ENCODE peak calls at places on chromosomes 2 and 18, in ten cellular contexts. One of them, this sample, is unnamed.

GRCh38 chr2:185507703-185508102 is 230.9 kb upstream of the FSIP2 start:
- DNase-seq in EL: no peak
- DNase-seq in neural progenitor cell: no peak
- DNase-seq in NCI-H2081: peak; percentile 77
- DNase-seq in NCI-H774: no peak
- DNase-seq in psoas muscle: no peak
- DNase-seq in M059J: peak; percentile 26
- DNase-seq in activated T-cell treated with anti-CD3 and anti-CD28 coated beads for 48 hours: no peak
- DNase-seq in testis: no peak
- DNase-seq in T-cell: no peak
- DNase-seq in this sample: no peak

GRCh38 chr2:174051741-174052638 is 86.8 kb upstream of the SP3 start:
- DNase-seq in EL: peak; percentile 81
- DNase-seq in neural progenitor cell: peak; percentile 46
- DNase-seq in NCI-H2081: no peak
- DNase-seq in NCI-H774: no peak
- DNase-seq in psoas muscle: no peak
- DNase-seq in M059J: peak; percentile 53
- DNase-seq in activated T-cell treated with anti-CD3 and anti-CD28 coated beads for 48 hours: no peak
- DNase-seq in testis: no peak
- DNase-seq in T-cell: no peak
- DNase-seq in this sample: peak; percentile 33

GRCh38 chr2:43838560-43839267 is at the start of the genes ABCG5 and ABCG8:
- DNase-seq in EL: no peak
- DNase-seq in neural progenitor cell: no peak
- DNase-seq in NCI-H2081: no peak
- DNase-seq in NCI-H774: no peak
- DNase-seq in psoas muscle: no peak
- DNase-seq in M059J: no peak
- DNase-seq in activated T-cell treated with anti-CD3 and anti-CD28 coated beads for 48 hours: no peak
- DNase-seq in testis: no peak
- DNase-seq in T-cell: no peak
- DNase-seq in this sample: peak; percentile 4

GRCh38 chr2:143452817-143453462 is 323.7 kb downstream of the ARHGAP15 start:
- DNase-seq in EL: no peak
- DNase-seq in neural progenitor cell: no peak
- DNase-seq in NCI-H2081: no peak
- DNase-seq in NCI-H774: no peak
- DNase-seq in psoas muscle: no peak
- DNase-seq in M059J: no peak
- DNase-seq in activated T-cell treated with anti-CD3 and anti-CD28 coated beads for 48 hours: no peak
- DNase-seq in testis: no peak
- DNase-seq in T-cell: peak; percentile 31
- DNase-seq in this sample: no peak

GRCh38 chr2:162029287-162029901 is 44.6 kb downstream of the DPP4 start:
- DNase-seq in EL: peak; percentile 80
- DNase-seq in neural progenitor cell: no peak
- DNase-seq in NCI-H2081: no peak
- DNase-seq in NCI-H774: no peak
- DNase-seq in psoas muscle: peak; percentile 42
- DNase-seq in M059J: peak; percentile 88
- DNase-seq in activated T-cell treated with anti-CD3 and anti-CD28 coated beads for 48 hours: no peak
- DNase-seq in testis: no peak
- DNase-seq in T-cell: no peak
- DNase-seq in this sample: no peak

GRCh38 chr2:100136310-100136709 is 6.1 kb downstream of the AFF3 start:
- DNase-seq in EL: no peak
- DNase-seq in neural progenitor cell: no peak
- DNase-seq in NCI-H2081: no peak
- DNase-seq in NCI-H774: no peak
- DNase-seq in psoas muscle: no peak
- DNase-seq in M059J: no peak
- DNase-seq in activated T-cell treated with anti-CD3 and anti-CD28 coated beads for 48 hours: no peak
- DNase-seq in testis: no peak
- DNase-seq in T-cell: no peak
- DNase-seq in this sample: no peak

GRCh38 chr2:178891265-178891958 is 84.2 kb upstream of the TTN start:
- DNase-seq in EL: peak; percentile 63
- DNase-seq in neural progenitor cell: peak; percentile 86
- DNase-seq in NCI-H2081: peak; percentile 69
- DNase-seq in NCI-H774: peak; percentile 30
- DNase-seq in psoas muscle: no peak
- DNase-seq in M059J: peak; percentile 72
- DNase-seq in activated T-cell treated with anti-CD3 and anti-CD28 coated beads for 48 hours: peak; percentile 27
- DNase-seq in testis: peak; percentile 88
- DNase-seq in T-cell: peak; percentile 23
- DNase-seq in this sample: peak; percentile 63

GRCh38 chr2:24489465-24489864 is 1.6 kb upstream of the NCOA1 start:
- DNase-seq in EL: no peak
- DNase-seq in neural progenitor cell: no peak
- DNase-seq in NCI-H2081: no peak
- DNase-seq in NCI-H774: no peak
- DNase-seq in psoas muscle: no peak
- DNase-seq in M059J: no peak
- DNase-seq in activated T-cell treated with anti-CD3 and anti-CD28 coated beads for 48 hours: no peak
- DNase-seq in testis: no peak
- DNase-seq in T-cell: no peak
- DNase-seq in this sample: no peak

GRCh38 chr2:219249203-219249980 is 3.7 kb upstream of the TUBA4B start:
- DNase-seq in EL: peak; percentile 72
- DNase-seq in neural progenitor cell: no peak
- DNase-seq in NCI-H2081: peak; percentile 85
- DNase-seq in NCI-H774: peak; percentile 7
- DNase-seq in psoas muscle: peak; percentile 53
- DNase-seq in M059J: peak; percentile 92
- DNase-seq in activated T-cell treated with anti-CD3 and anti-CD28 coated beads for 48 hours: no peak
- DNase-seq in testis: peak; percentile 60
- DNase-seq in T-cell: peak; percentile 50
- DNase-seq in this sample: no peak

GRCh38 chr18:79927597-79928562 is 23.6 kb downstream of the SLC66A2 start:
- DNase-seq in EL: no peak
- DNase-seq in neural progenitor cell: peak; percentile 59
- DNase-seq in NCI-H2081: no peak
- DNase-seq in NCI-H774: no peak
- DNase-seq in psoas muscle: no peak
- DNase-seq in M059J: no peak
- DNase-seq in activated T-cell treated with anti-CD3 and anti-CD28 coated beads for 48 hours: no peak
- DNase-seq in testis: peak; percentile 13
- DNase-seq in T-cell: no peak
- DNase-seq in this sample: no peak

GRCh38 chr2:47521666-47522285 is 118.8 kb downstream of the MSH2 start:
- DNase-seq in EL: no peak
- DNase-seq in neural progenitor cell: no peak
- DNase-seq in NCI-H2081: no peak
- DNase-seq in NCI-H774: no peak
- DNase-seq in psoas muscle: no peak
- DNase-seq in M059J: no peak
- DNase-seq in activated T-cell treated with anti-CD3 and anti-CD28 coated beads for 48 hours: no peak
- DNase-seq in testis: no peak
- DNase-seq in T-cell: no peak
- DNase-seq in this sample: no peak

GRCh38 chr2:6754412-6754811 is 111.3 kb downstream of the CMPK2 start:
- DNase-seq in EL: no peak
- DNase-seq in neural progenitor cell: no peak
- DNase-seq in NCI-H2081: no peak
- DNase-seq in NCI-H774: no peak
- DNase-seq in psoas muscle: no peak
- DNase-seq in M059J: no peak
- DNase-seq in activated T-cell treated with anti-CD3 and anti-CD28 coated beads for 48 hours: no peak
- DNase-seq in testis: no peak
- DNase-seq in T-cell: no peak
- DNase-seq in this sample: no peak

GRCh38 chr2:174925046-174925784 is 80.0 kb downstream of the CHN1 start:
- DNase-seq in EL: no peak
- DNase-seq in neural progenitor cell: no peak
- DNase-seq in NCI-H2081: no peak
- DNase-seq in NCI-H774: no peak
- DNase-seq in psoas muscle: no peak
- DNase-seq in M059J: no peak
- DNase-seq in activated T-cell treated with anti-CD3 and anti-CD28 coated beads for 48 hours: no peak
- DNase-seq in testis: no peak
- DNase-seq in T-cell: no peak
- DNase-seq in this sample: peak; percentile 32

GRCh38 chr2:17362956-17363355 is 155.3 kb downstream of the RAD51AP2 start:
- DNase-seq in EL: no peak
- DNase-seq in neural progenitor cell: no peak
- DNase-seq in NCI-H2081: no peak
- DNase-seq in NCI-H774: no peak
- DNase-seq in psoas muscle: no peak
- DNase-seq in M059J: no peak
- DNase-seq in activated T-cell treated with anti-CD3 and anti-CD28 coated beads for 48 hours: no peak
- DNase-seq in testis: no peak
- DNase-seq in T-cell: no peak
- DNase-seq in this sample: no peak

GRCh38 chr18:24837065-24837464 is 376.6 kb downstream of the HRH4 start:
- DNase-seq in EL: peak; percentile 63
- DNase-seq in neural progenitor cell: no peak
- DNase-seq in NCI-H2081: no peak
- DNase-seq in NCI-H774: no peak
- DNase-seq in psoas muscle: no peak
- DNase-seq in M059J: peak; percentile 95
- DNase-seq in activated T-cell treated with anti-CD3 and anti-CD28 coated beads for 48 hours: no peak
- DNase-seq in testis: no peak
- DNase-seq in T-cell: no peak
- DNase-seq in this sample: no peak

GRCh38 chr18:57146956-57147636 is at the start of gene BOD1L2:
- DNase-seq in EL: no peak
- DNase-seq in neural progenitor cell: no peak
- DNase-seq in NCI-H2081: no peak
- DNase-seq in NCI-H774: no peak
- DNase-seq in psoas muscle: no peak
- DNase-seq in M059J: no peak
- DNase-seq in activated T-cell treated with anti-CD3 and anti-CD28 coated beads for 48 hours: no peak
- DNase-seq in testis: peak; percentile 21
- DNase-seq in T-cell: no peak
- DNase-seq in this sample: peak; percentile 21

GRCh38 chr2:27627963-27628766 is 647 bp downstream of the CCDC121 start:
- DNase-seq in EL: peak; percentile 90
- DNase-seq in neural progenitor cell: peak; percentile 45
- DNase-seq in NCI-H2081: no peak
- DNase-seq in NCI-H774: no peak
- DNase-seq in psoas muscle: no peak
- DNase-seq in M059J: peak; percentile 95
- DNase-seq in activated T-cell treated with anti-CD3 and anti-CD28 coated beads for 48 hours: no peak
- DNase-seq in testis: no peak
- DNase-seq in T-cell: no peak
- DNase-seq in this sample: peak; percentile 11

GRCh38 chr2:217816396-217816869 is 186.4 kb downstream of the TNS1 start:
- DNase-seq in EL: no peak
- DNase-seq in neural progenitor cell: no peak
- DNase-seq in NCI-H2081: no peak
- DNase-seq in NCI-H774: no peak
- DNase-seq in psoas muscle: no peak
- DNase-seq in M059J: no peak
- DNase-seq in activated T-cell treated with anti-CD3 and anti-CD28 coated beads for 48 hours: no peak
- DNase-seq in testis: no peak
- DNase-seq in T-cell: no peak
- DNase-seq in this sample: no peak

GRCh38 chr2:233267516-233268245 is 16.2 kb downstream of the ATG16L1 start:
- DNase-seq in EL: no peak
- DNase-seq in neural progenitor cell: no peak
- DNase-seq in NCI-H2081: no peak
- DNase-seq in NCI-H774: no peak
- DNase-seq in psoas muscle: peak; percentile 17
- DNase-seq in M059J: no peak
- DNase-seq in activated T-cell treated with anti-CD3 and anti-CD28 coated beads for 48 hours: peak; percentile 52
- DNase-seq in testis: no peak
- DNase-seq in T-cell: peak; percentile 81
- DNase-seq in this sample: no peak

GRCh38 chr2:10900216-10901109 is 11.3 kb upstream of the KCNF1 start:
- DNase-seq in EL: peak; percentile 26
- DNase-seq in neural progenitor cell: no peak
- DNase-seq in NCI-H2081: no peak
- DNase-seq in NCI-H774: no peak
- DNase-seq in psoas muscle: no peak
- DNase-seq in M059J: peak; percentile 36
- DNase-seq in activated T-cell treated with anti-CD3 and anti-CD28 coated beads for 48 hours: no peak
- DNase-seq in testis: no peak
- DNase-seq in T-cell: no peak
- DNase-seq in this sample: no peak

GRCh38 chr2:224612581-224612980 is 27.4 kb upstream of the CUL3 start:
- DNase-seq in EL: no peak
- DNase-seq in neural progenitor cell: no peak
- DNase-seq in NCI-H2081: no peak
- DNase-seq in NCI-H774: no peak
- DNase-seq in psoas muscle: no peak
- DNase-seq in M059J: no peak
- DNase-seq in activated T-cell treated with anti-CD3 and anti-CD28 coated beads for 48 hours: no peak
- DNase-seq in testis: no peak
- DNase-seq in T-cell: no peak
- DNase-seq in this sample: no peak

GRCh38 chr2:207223051-207223450 is 57.3 kb upstream of the KLF7 start:
- DNase-seq in EL: peak; percentile 81
- DNase-seq in neural progenitor cell: no peak
- DNase-seq in NCI-H2081: no peak
- DNase-seq in NCI-H774: no peak
- DNase-seq in psoas muscle: no peak
- DNase-seq in M059J: peak; percentile 85
- DNase-seq in activated T-cell treated with anti-CD3 and anti-CD28 coated beads for 48 hours: peak; percentile 34
- DNase-seq in testis: no peak
- DNase-seq in T-cell: no peak
- DNase-seq in this sample: no peak

GRCh38 chr2:147031897-147032296 is 812.9 kb upstream of the ACVR2A start:
- DNase-seq in EL: no peak
- DNase-seq in neural progenitor cell: no peak
- DNase-seq in NCI-H2081: no peak
- DNase-seq in NCI-H774: no peak
- DNase-seq in psoas muscle: no peak
- DNase-seq in M059J: no peak
- DNase-seq in activated T-cell treated with anti-CD3 and anti-CD28 coated beads for 48 hours: no peak
- DNase-seq in testis: no peak
- DNase-seq in T-cell: no peak
- DNase-seq in this sample: no peak

GRCh38 chr2:224101820-224102630 is 62.9 kb upstream of the SERPINE2 start:
- DNase-seq in EL: peak; percentile 96
- DNase-seq in neural progenitor cell: no peak
- DNase-seq in NCI-H2081: no peak
- DNase-seq in NCI-H774: no peak
- DNase-seq in psoas muscle: no peak
- DNase-seq in M059J: peak; percentile 64
- DNase-seq in activated T-cell treated with anti-CD3 and anti-CD28 coated beads for 48 hours: no peak
- DNase-seq in testis: peak; percentile 27
- DNase-seq in T-cell: no peak
- DNase-seq in this sample: no peak

GRCh38 chr2:190789074-190790004 is 91.3 kb upstream of the GLS start:
- DNase-seq in EL: no peak
- DNase-seq in neural progenitor cell: no peak
- DNase-seq in NCI-H2081: no peak
- DNase-seq in NCI-H774: no peak
- DNase-seq in psoas muscle: no peak
- DNase-seq in M059J: no peak
- DNase-seq in activated T-cell treated with anti-CD3 and anti-CD28 coated beads for 48 hours: no peak
- DNase-seq in testis: no peak
- DNase-seq in T-cell: no peak
- DNase-seq in this sample: no peak

GRCh38 chr2:236972491-236973379 is 113.0 kb upstream of the COPS8 start:
- DNase-seq in EL: peak; percentile 82
- DNase-seq in neural progenitor cell: peak; percentile 45
- DNase-seq in NCI-H2081: no peak
- DNase-seq in NCI-H774: peak; percentile 31
- DNase-seq in psoas muscle: peak; percentile 79
- DNase-seq in M059J: peak; percentile 68
- DNase-seq in activated T-cell treated with anti-CD3 and anti-CD28 coated beads for 48 hours: no peak
- DNase-seq in testis: no peak
- DNase-seq in T-cell: no peak
- DNase-seq in this sample: peak; percentile 80

GRCh38 chr2:78887436-78887835 is 138.1 kb upstream of the REG3G start:
- DNase-seq in EL: no peak
- DNase-seq in neural progenitor cell: no peak
- DNase-seq in NCI-H2081: no peak
- DNase-seq in NCI-H774: no peak
- DNase-seq in psoas muscle: no peak
- DNase-seq in M059J: no peak
- DNase-seq in activated T-cell treated with anti-CD3 and anti-CD28 coated beads for 48 hours: no peak
- DNase-seq in testis: no peak
- DNase-seq in T-cell: no peak
- DNase-seq in this sample: no peak

This sample was measured in iPS-NIHi11.